ENCODE peak calls at places on chromosomes 6 and 20, in five cellular contexts. One of them, this sample, is unnamed.
A peak's percentile ranks its signal among the peaks of the same experiment; 100 is the strongest.

GRCh38 chr6:108165714-108166663 is at the start of gene NR2E1:
- DNase-seq in colonic mucosa: no peak
- DNase-seq in cardiac muscle cell: no peak
- DNase-seq in brain microvascular endothelial cell: no peak
- DNase-seq in RWPE1: no peak
- DNase-seq in this sample: peak; percentile 66

GRCh38 chr6:54784021-54784420 is 62.5 kb upstream of the FAM83B start:
- DNase-seq in colonic mucosa: no peak
- DNase-seq in cardiac muscle cell: no peak
- DNase-seq in brain microvascular endothelial cell: no peak
- DNase-seq in RWPE1: no peak
- DNase-seq in this sample: no peak

GRCh38 chr20:41141153-41141815 is 3.9 kb downstream of the PLCG1 start:
- DNase-seq in brain microvascular endothelial cell: peak; percentile 12
- DNase-seq in colonic mucosa: no peak
- DNase-seq in RWPE1: no peak
- DNase-seq in cardiac muscle cell: no peak
- DNase-seq in this sample: no peak

GRCh38 chr6:114096553-114097172 is 125.7 kb upstream of the HDAC2 start:
- DNase-seq in colonic mucosa: no peak
- DNase-seq in RWPE1: peak; percentile 20
- DNase-seq in brain microvascular endothelial cell: no peak
- DNase-seq in cardiac muscle cell: peak; percentile 77
- DNase-seq in this sample: peak; percentile 61

GRCh38 chr20:37954626-37955025 is 51.7 kb downstream of the VSTM2L start:
- DNase-seq in RWPE1: no peak
- DNase-seq in colonic mucosa: peak; percentile 7
- DNase-seq in cardiac muscle cell: no peak
- DNase-seq in brain microvascular endothelial cell: no peak
- DNase-seq in this sample: no peak

GRCh38 chr6:56193846-56194245 is 53.5 kb downstream of the COL21A1 start:
- DNase-seq in cardiac muscle cell: no peak
- DNase-seq in RWPE1: no peak
- DNase-seq in colonic mucosa: no peak
- DNase-seq in brain microvascular endothelial cell: peak; percentile 41
- DNase-seq in this sample: no peak

GRCh38 chr20:43987531-43987930 is 72.9 kb downstream of the TOX2 start:
- DNase-seq in RWPE1: no peak
- DNase-seq in colonic mucosa: no peak
- DNase-seq in cardiac muscle cell: no peak
- DNase-seq in brain microvascular endothelial cell: no peak
- DNase-seq in this sample: peak; percentile 74

GRCh38 chr6:35209622-35210289 is 4.0 kb upstream of the SCUBE3 start:
- DNase-seq in brain microvascular endothelial cell: no peak
- DNase-seq in cardiac muscle cell: no peak
- DNase-seq in RWPE1: no peak
- DNase-seq in colonic mucosa: no peak
- DNase-seq in this sample: no peak

GRCh38 chr6:10613693-10614092 is 80.7 kb downstream of the C6orf52 start:
- DNase-seq in colonic mucosa: peak; percentile 19
- DNase-seq in brain microvascular endothelial cell: no peak
- DNase-seq in cardiac muscle cell: no peak
- DNase-seq in RWPE1: no peak
- DNase-seq in this sample: no peak

GRCh38 chr6:10541591-10541990 is 20.4 kb downstream of the GCNT2 start:
- DNase-seq in cardiac muscle cell: no peak
- DNase-seq in colonic mucosa: no peak
- DNase-seq in RWPE1: no peak
- DNase-seq in brain microvascular endothelial cell: no peak
- DNase-seq in this sample: no peak

GRCh38 chr6:57207141-57207540 is 15.0 kb downstream of the RAB23 start:
- DNase-seq in cardiac muscle cell: no peak
- DNase-seq in brain microvascular endothelial cell: no peak
- DNase-seq in RWPE1: peak; percentile 13
- DNase-seq in colonic mucosa: no peak
- DNase-seq in this sample: no peak

GRCh38 chr6:31293343-31293742 is 21.5 kb upstream of the HLA-C start:
- DNase-seq in RWPE1: peak; percentile 28
- DNase-seq in colonic mucosa: no peak
- DNase-seq in brain microvascular endothelial cell: peak; percentile 15
- DNase-seq in cardiac muscle cell: peak; percentile 74
- DNase-seq in this sample: peak; percentile 49

GRCh38 chr6:99364026-99364425 is 14.6 kb upstream of the FAXC start:
- DNase-seq in cardiac muscle cell: no peak
- DNase-seq in colonic mucosa: no peak
- DNase-seq in brain microvascular endothelial cell: no peak
- DNase-seq in RWPE1: no peak
- DNase-seq in this sample: no peak

GRCh38 chr6:87817226-87817625 is 115.2 kb upstream of the AKIRIN2 start:
- DNase-seq in colonic mucosa: no peak
- DNase-seq in brain microvascular endothelial cell: no peak
- DNase-seq in cardiac muscle cell: no peak
- DNase-seq in RWPE1: no peak
- DNase-seq in this sample: no peak

GRCh38 chr6:27507041-27507956 is 34.4 kb upstream of the ZNF184 start:
- DNase-seq in brain microvascular endothelial cell: no peak
- DNase-seq in colonic mucosa: no peak
- DNase-seq in cardiac muscle cell: no peak
- DNase-seq in RWPE1: no peak
- DNase-seq in this sample: no peak

GRCh38 chr20:10990625-10991382 is 317.0 kb upstream of the JAG1 start:
- DNase-seq in cardiac muscle cell: no peak
- DNase-seq in RWPE1: no peak
- DNase-seq in colonic mucosa: no peak
- DNase-seq in brain microvascular endothelial cell: no peak
- DNase-seq in this sample: no peak

GRCh38 chr6:155444952-155445903 is 10.4 kb downstream of the NOX3 start:
- DNase-seq in colonic mucosa: no peak
- DNase-seq in brain microvascular endothelial cell: no peak
- DNase-seq in cardiac muscle cell: no peak
- DNase-seq in RWPE1: no peak
- DNase-seq in this sample: no peak

GRCh38 chr6:87979737-87980136 is 67.9 kb upstream of the SPACA1 start:
- DNase-seq in brain microvascular endothelial cell: no peak
- DNase-seq in RWPE1: no peak
- DNase-seq in colonic mucosa: no peak
- DNase-seq in cardiac muscle cell: no peak
- DNase-seq in this sample: no peak

GRCh38 chr6:45663181-45664180 is 285.7 kb upstream of the SUPT3H start:
- DNase-seq in cardiac muscle cell: peak; percentile 41
- DNase-seq in colonic mucosa: peak; percentile 24
- DNase-seq in RWPE1: no peak
- DNase-seq in brain microvascular endothelial cell: peak; percentile 27
- DNase-seq in this sample: no peak

GRCh38 chr20:62581308-62581707 is 61.0 kb upstream of the SLCO4A1 start:
- DNase-seq in colonic mucosa: no peak
- DNase-seq in brain microvascular endothelial cell: no peak
- DNase-seq in cardiac muscle cell: no peak
- DNase-seq in RWPE1: no peak
- DNase-seq in this sample: no peak

GRCh38 chr20:20410678-20411077 is 42.8 kb downstream of the INSM1 start:
- DNase-seq in colonic mucosa: peak; percentile 67
- DNase-seq in brain microvascular endothelial cell: no peak
- DNase-seq in cardiac muscle cell: peak; percentile 71
- DNase-seq in RWPE1: no peak
- DNase-seq in this sample: peak; percentile 76

GRCh38 chr6:80523531-80523970 is 417.1 kb downstream of the BCKDHB start:
- DNase-seq in RWPE1: no peak
- DNase-seq in cardiac muscle cell: peak; percentile 36
- DNase-seq in brain microvascular endothelial cell: no peak
- DNase-seq in colonic mucosa: no peak
- DNase-seq in this sample: peak; percentile 86

GRCh38 chr6:122495612-122496011 is 24.0 kb upstream of the SERINC1 start:
- DNase-seq in brain microvascular endothelial cell: no peak
- DNase-seq in RWPE1: no peak
- DNase-seq in colonic mucosa: no peak
- DNase-seq in cardiac muscle cell: no peak
- DNase-seq in this sample: no peak

GRCh38 chr20:44979090-44979621 is 12.8 kb downstream of the STK4 start:
- DNase-seq in cardiac muscle cell: no peak
- DNase-seq in brain microvascular endothelial cell: peak; percentile 63
- DNase-seq in colonic mucosa: peak; percentile 53
- DNase-seq in RWPE1: no peak
- DNase-seq in this sample: no peak

GRCh38 chr20:62980970-62981369 is 25.8 kb downstream of the BHLHE23 start:
- DNase-seq in RWPE1: peak; percentile 45
- DNase-seq in brain microvascular endothelial cell: no peak
- DNase-seq in colonic mucosa: no peak
- DNase-seq in cardiac muscle cell: no peak
- DNase-seq in this sample: peak; percentile 75

GRCh38 chr6:11974089-11974488 is 38.0 kb upstream of the HIVEP1 start:
- DNase-seq in RWPE1: peak; percentile 7
- DNase-seq in cardiac muscle cell: no peak
- DNase-seq in brain microvascular endothelial cell: no peak
- DNase-seq in colonic mucosa: no peak
- DNase-seq in this sample: no peak

GRCh38 chr6:11977193-11977592 is 34.9 kb upstream of the HIVEP1 start:
- DNase-seq in RWPE1: no peak
- DNase-seq in brain microvascular endothelial cell: no peak
- DNase-seq in cardiac muscle cell: no peak
- DNase-seq in colonic mucosa: no peak
- DNase-seq in this sample: no peak

GRCh38 chr6:11973238-11973637 is 38.9 kb upstream of the HIVEP1 start:
- DNase-seq in cardiac muscle cell: no peak
- DNase-seq in brain microvascular endothelial cell: no peak
- DNase-seq in RWPE1: no peak
- DNase-seq in colonic mucosa: no peak
- DNase-seq in this sample: no peak

GRCh38 chr6:11976489-11976888 is 35.6 kb upstream of the HIVEP1 start:
- DNase-seq in cardiac muscle cell: no peak
- DNase-seq in RWPE1: no peak
- DNase-seq in brain microvascular endothelial cell: no peak
- DNase-seq in colonic mucosa: no peak
- DNase-seq in this sample: no peak

GRCh38 chr6:11975353-11975977 is 36.6 kb upstream of the HIVEP1 start:
- DNase-seq in cardiac muscle cell: no peak
- DNase-seq in colonic mucosa: no peak
- DNase-seq in brain microvascular endothelial cell: no peak
- DNase-seq in RWPE1: no peak
- DNase-seq in this sample: no peak
- TF ChIP-seq CTCF in cardiac muscle cell: no peak
- TF ChIP-seq CTCF in colonic mucosa: no peak
- TF ChIP-seq CTCF in brain microvascular endothelial cell: no peak
- TF ChIP-seq CTCF in RWPE1: no peak
- TF ChIP-seq CTCF in this sample: no peak

GRCh38 chr6:141169419-141169818 is 963.3 kb upstream of the GJE1 start:
- DNase-seq in cardiac muscle cell: peak; percentile 22
- DNase-seq in colonic mucosa: no peak
- DNase-seq in brain microvascular endothelial cell: peak; percentile 81
- DNase-seq in RWPE1: no peak
- DNase-seq in this sample: peak; percentile 77
- H3K27ac ChIP-seq in cardiac muscle cell: no peak overlapping the region
- H3K27ac ChIP-seq in colonic mucosa: no peak overlapping the region
- H3K27ac ChIP-seq in brain microvascular endothelial cell: no peak overlapping the region
- H3K27ac ChIP-seq in RWPE1: no peak overlapping the region
- H3K27ac ChIP-seq in this sample: no peak overlapping the region

GRCh38 chr6:52691718-52692117 is 20.8 kb downstream of the TMEM14A start:
- DNase-seq in RWPE1: no peak
- DNase-seq in colonic mucosa: no peak
- DNase-seq in brain microvascular endothelial cell: no peak
- DNase-seq in cardiac muscle cell: no peak
- DNase-seq in this sample: no peak

GRCh38 chr6:52697903-52698302 is 27.0 kb downstream of the TMEM14A start:
- DNase-seq in RWPE1: peak; percentile 26
- DNase-seq in colonic mucosa: no peak
- DNase-seq in brain microvascular endothelial cell: no peak
- DNase-seq in cardiac muscle cell: no peak
- DNase-seq in this sample: peak; percentile 40

GRCh38 chr6:52694404-52694803 is 23.5 kb downstream of the TMEM14A start:
- DNase-seq in cardiac muscle cell: no peak
- DNase-seq in colonic mucosa: no peak
- DNase-seq in RWPE1: no peak
- DNase-seq in brain microvascular endothelial cell: no peak
- DNase-seq in this sample: no peak

GRCh38 chr6:52693777-52694176 is 22.9 kb downstream of the TMEM14A start:
- DNase-seq in RWPE1: no peak
- DNase-seq in cardiac muscle cell: no peak
- DNase-seq in colonic mucosa: no peak
- DNase-seq in brain microvascular endothelial cell: no peak
- DNase-seq in this sample: no peak

GRCh38 chr6:52696418-52696817 is 25.5 kb downstream of the TMEM14A start:
- DNase-seq in cardiac muscle cell: no peak
- DNase-seq in brain microvascular endothelial cell: no peak
- DNase-seq in colonic mucosa: no peak
- DNase-seq in RWPE1: no peak
- DNase-seq in this sample: peak; percentile 11
- TF ChIP-seq CTCF in cardiac muscle cell: no peak
- TF ChIP-seq CTCF in brain microvascular endothelial cell: no peak
- TF ChIP-seq CTCF in colonic mucosa: no peak
- TF ChIP-seq CTCF in RWPE1: no peak
- TF ChIP-seq CTCF in this sample: no peak

GRCh38 chr20:19308151-19308550 is 95.7 kb downstream of the SLC24A3 start:
- DNase-seq in RWPE1: no peak
- DNase-seq in colonic mucosa: no peak
- DNase-seq in brain microvascular endothelial cell: no peak
- DNase-seq in cardiac muscle cell: no peak
- DNase-seq in this sample: no peak
- H3K27ac ChIP-seq in RWPE1: no peak overlapping the region
- H3K27ac ChIP-seq in colonic mucosa: no peak overlapping the region
- H3K27ac ChIP-seq in brain microvascular endothelial cell: no peak overlapping the region
- H3K27ac ChIP-seq in cardiac muscle cell: no peak overlapping the region
- H3K27ac ChIP-seq in this sample: peak overlapping the region; percentile 18

GRCh38 chr6:40713002-40713719 is 126.0 kb upstream of the LRFN2 start:
- DNase-seq in brain microvascular endothelial cell: peak; percentile 20
- DNase-seq in colonic mucosa: no peak
- DNase-seq in RWPE1: no peak
- DNase-seq in cardiac muscle cell: no peak
- DNase-seq in this sample: no peak
- TF ChIP-seq CTCF in brain microvascular endothelial cell: peak; percentile 42
- TF ChIP-seq CTCF in colonic mucosa: no peak
- TF ChIP-seq CTCF in RWPE1: no peak
- TF ChIP-seq CTCF in cardiac muscle cell: no peak
- TF ChIP-seq CTCF in this sample: no peak

GRCh38 chr6:137982418-137983189 is 115.5 kb downstream of the TNFAIP3 start:
- DNase-seq in cardiac muscle cell: no peak
- DNase-seq in RWPE1: no peak
- DNase-seq in colonic mucosa: no peak
- DNase-seq in brain microvascular endothelial cell: no peak
- DNase-seq in this sample: no peak
- H3K27ac ChIP-seq in cardiac muscle cell: no peak overlapping the region
- H3K27ac ChIP-seq in RWPE1: no peak overlapping the region
- H3K27ac ChIP-seq in colonic mucosa: no peak overlapping the region
- H3K27ac ChIP-seq in brain microvascular endothelial cell: no peak overlapping the region
- H3K27ac ChIP-seq in this sample: no peak overlapping the region

This sample was measured in A673.